ENCODE peak calls at places on chromosomes 1 and 21, in four cellular contexts. T, L, F and H are unnamed samples.
A peak's percentile ranks its signal among the peaks of the same experiment; 100 is the strongest.

GRCh38 chr1:119372493-119373086 is 4.0 kb downstream of the HAO2 start:
- DNase-seq in T (peak; percentile 47), L (no peak), F (peak; percentile 70), H (peak; percentile 90)

GRCh38 chr1:167221126-167221803 is 579 bp downstream of the POU2F1 start:
- DNase-seq in T (no peak), L (no peak), F (no peak), H (peak; percentile 72)

GRCh38 chr1:100866041-100866900 is 28.4 kb downstream of the EXTL2 start:
- DNase-seq in T (peak; percentile 31), L (no peak), F (peak; percentile 10), H (peak; percentile 29)

GRCh38 chr21:39845581-39846130 is 21.6 kb upstream of the PCP4 start:
- DNase-seq in T (no peak), L (no peak), F (no peak), H (no peak)

GRCh38 chr1:54781023-54781723 is 16.9 kb upstream of the PARS2 start:
- DNase-seq in T (no peak), L (no peak), F (no peak), H (peak; percentile 81)

GRCh38 chr1:176559474-176560390 is 96.8 kb downstream of the PAPPA2 start:
- DNase-seq in T (peak; percentile 82), L (no peak), F (peak; percentile 58), H (peak; percentile 90)

GRCh38 chr1:91752324-91752723 is 133.6 kb downstream of the TGFBR3 start:
- DNase-seq in T (no peak), L (peak; percentile 62), F (no peak), H (no peak)

GRCh38 chr1:210292276-210292851 is 36.3 kb upstream of the HHAT start:
- DNase-seq in T (peak; percentile 24), L (no peak), F (no peak), H (peak; percentile 91)

GRCh38 chr1:112805155-112805853 is 90.2 kb upstream of the PPM1J start:
- DNase-seq in T (no peak), L (no peak), F (peak; percentile 6), H (no peak)

GRCh38 chr1:243946253-243946652 is 96.2 kb upstream of the AKT3 start:
- DNase-seq in T (peak; percentile 28), L (no peak), F (no peak), H (no peak)

GRCh38 chr1:95304803-95305202 is 70.8 kb downstream of the RWDD3 start:
- DNase-seq in T (no peak), L (no peak), F (no peak), H (no peak)

GRCh38 chr21:16579538-16579937 is 849.8 kb downstream of the USP25 start:
- DNase-seq in T (no peak), L (no peak), F (no peak), H (no peak)

GRCh38 chr1:87305762-87306161 is 22.9 kb upstream of the LMO4 start:
- DNase-seq in T (no peak), L (no peak), F (no peak), H (no peak)

GRCh38 chr1:168484083-168484482 is 59.7 kb downstream of the XCL2 start:
- DNase-seq in T (no peak), L (no peak), F (no peak), H (no peak)

GRCh38 chr1:168481586-168481985 is 62.2 kb downstream of the XCL2 start:
- DNase-seq in T (no peak), L (no peak), F (no peak), H (no peak)

GRCh38 chr1:168482106-168482505 is 61.7 kb downstream of the XCL2 start:
- DNase-seq in T (no peak), L (no peak), F (peak; percentile 66), H (peak; percentile 68)

GRCh38 chr1:168485048-168485447 is 58.7 kb downstream of the XCL2 start:
- DNase-seq in T (no peak), L (no peak), F (no peak), H (no peak)

DNA sequence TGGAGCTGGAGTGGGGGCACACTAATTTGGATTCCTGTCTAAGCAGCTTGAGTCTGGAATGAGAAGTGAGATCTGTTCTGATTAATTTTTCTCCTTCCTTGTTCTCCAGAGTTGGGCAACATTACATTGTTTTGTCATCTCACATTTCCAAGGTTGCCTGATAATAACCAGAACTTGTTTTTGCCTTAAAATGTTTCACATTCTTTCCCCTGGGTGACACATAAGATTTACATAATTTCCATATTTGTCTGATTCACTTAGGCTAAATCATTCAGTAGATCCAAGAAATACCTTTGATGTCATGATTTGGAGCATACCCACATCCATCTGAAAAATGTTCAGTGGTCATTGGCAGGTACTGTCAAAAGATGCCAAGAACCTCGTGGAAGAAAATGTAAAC is 60.3 kb downstream of the XCL2 start:
- DNase-seq in T (no peak), L (no peak), F (no peak), H (no peak)
- TF ChIP-seq JUNB in T (no peak), L (no peak), F (no peak), H (no peak)

DNA sequence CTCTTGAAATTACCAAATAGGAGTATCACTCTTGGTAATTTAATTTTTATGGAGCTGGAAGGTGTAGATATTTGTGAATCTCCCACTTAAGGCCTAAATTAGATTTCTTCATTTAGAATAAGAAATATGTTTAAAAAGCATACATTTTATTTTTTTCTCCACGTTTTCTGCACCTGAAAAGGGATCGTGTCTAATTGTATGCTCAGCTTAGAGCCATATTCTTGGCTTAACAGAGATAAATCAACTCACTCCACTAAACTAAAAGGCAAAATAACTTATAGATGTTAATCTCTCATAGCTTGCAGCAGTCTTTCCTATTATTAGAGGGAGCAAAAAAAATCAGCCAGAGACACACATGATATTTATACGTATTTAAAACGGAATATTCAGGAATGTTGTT is 336.8 kb upstream of the SGIP1 start:
- DNase-seq in T (no peak), L (no peak), F (no peak), H (no peak)
- TF ChIP-seq POLR2AphosphoS5 in T (no peak), L (no peak), F (no peak), H (no peak)

GRCh38 chr1:180235077-180235501 is 5.0 kb downstream of the LHX4 start:
- DNase-seq in T (no peak), L (no peak), F (no peak), H (peak; percentile 74)
- TF ChIP-seq JUNB in T (no peak), L (no peak), F (no peak), H (no peak)

GRCh38 chr1:12208764-12209494 is 20.9 kb upstream of the VPS13D start:
- DNase-seq in T (peak; percentile 85), L (no peak), F (peak; percentile 56), H (peak; percentile 94)
- TF ChIP-seq POLR2AphosphoS5 in T (no peak), L (no peak), F (no peak), H (no peak)

GRCh38 chr1:196680107-196680506 is 28.3 kb downstream of the CFH start:
- DNase-seq in T (no peak), L (no peak), F (no peak), H (no peak)

GRCh38 chr1:196674908-196675307 is 23.1 kb downstream of the CFH start:
- DNase-seq in T (no peak), L (no peak), F (no peak), H (no peak)

GRCh38 chr1:196677781-196678509 is 26.1 kb downstream of the CFH start:
- DNase-seq in T (no peak), L (no peak), F (no peak), H (no peak)

GRCh38 chr1:196678510-196678884 is 26.7 kb downstream of the CFH start:
- DNase-seq in T (no peak), L (no peak), F (no peak), H (no peak)
- TF ChIP-seq JUNB in T (no peak), L (no peak), F (no peak), H (no peak)

GRCh38 chr1:1554926-1555915 is 14.8 kb upstream of the TMEM240 start:
- DNase-seq in T (peak; percentile 78), L (no peak), F (no peak), H (no peak)
- TF ChIP-seq POLR2AphosphoS5 in T (no peak), L (no peak), F (no peak), H (peak; percentile 16)

DNA sequence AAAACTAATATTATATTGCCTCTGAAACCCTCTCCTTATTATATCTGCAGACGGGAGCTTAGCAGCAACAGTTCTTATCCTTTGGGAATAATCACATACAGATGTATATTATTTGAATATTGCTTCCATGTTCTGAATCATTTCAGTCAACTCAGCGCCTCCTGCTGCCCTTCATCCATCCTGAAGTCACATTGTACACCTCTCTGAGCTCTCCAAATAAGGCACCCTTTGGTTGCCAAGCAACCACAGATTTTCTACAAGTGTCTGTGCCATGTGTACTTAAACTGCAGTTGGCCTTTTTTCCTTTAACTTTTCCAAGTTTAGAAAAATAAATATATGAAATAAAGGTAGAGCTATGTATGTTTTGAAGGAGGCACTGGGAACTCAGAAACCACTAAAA is 384.2 kb downstream of the LRRIQ3 start:
- DNase-seq in T (no peak), L (no peak), F (no peak), H (no peak)
- TF ChIP-seq JUNB in T (no peak), L (no peak), F (no peak), H (no peak)

DNA sequence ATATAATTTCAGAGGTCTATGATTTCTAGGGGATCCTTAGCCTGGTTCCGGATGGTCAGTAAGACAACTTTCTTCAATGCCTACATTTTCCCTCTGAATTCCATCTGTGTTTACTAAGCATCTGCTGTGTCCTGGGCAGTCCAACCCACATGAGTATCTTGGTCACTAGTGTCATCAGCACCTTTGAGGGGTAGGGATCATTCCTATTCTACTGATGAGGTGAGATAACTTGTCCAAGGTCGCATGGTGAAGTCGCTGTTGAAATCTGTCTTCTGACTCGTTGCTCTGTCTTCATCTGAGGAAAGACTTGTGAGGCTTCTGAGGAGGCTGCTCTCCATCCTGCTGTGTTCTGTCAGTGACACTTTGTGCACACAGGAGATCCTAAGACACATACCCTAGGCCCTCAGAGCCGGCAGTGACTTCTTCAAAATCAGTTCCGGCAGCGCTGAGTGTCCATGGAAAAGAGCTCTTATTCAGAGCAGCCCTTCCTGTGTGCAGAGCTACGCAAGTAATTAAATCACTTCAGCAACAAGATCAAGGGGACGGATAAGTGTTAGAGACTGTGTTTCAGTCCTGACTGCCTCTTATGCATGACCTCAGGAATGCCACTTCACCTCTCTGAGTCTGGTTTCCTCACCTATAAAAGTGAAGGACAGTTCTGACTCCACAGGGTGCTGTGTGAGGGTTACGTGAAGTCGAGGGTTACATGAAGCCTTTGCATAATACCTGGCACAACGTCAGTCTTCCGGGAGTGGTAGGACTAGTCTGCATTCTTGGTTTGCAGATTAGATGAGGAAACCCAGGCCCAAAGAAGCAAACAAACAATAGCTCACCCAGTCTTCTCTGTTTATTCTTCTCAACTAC is 28.4 kb downstream of the AK2 start:
- DNase-seq in T (no peak), L (no peak), F (no peak), H (no peak)
- TF ChIP-seq POLR2AphosphoS5 in T (no peak), L (no peak), F (no peak), H (no peak)

GRCh38 chr1:85326381-85326780 is 49.9 kb upstream of the BCL10 start:
- DNase-seq in T (no peak), L (no peak), F (no peak), H (no peak)
- TF ChIP-seq JUNB in T (no peak), L (no peak), F (no peak), H (no peak)